ENCODE peak calls at places on chromosomes 4 and X, in ten cellular contexts. C is fibroblast of pulmonary artery, J is fibroblast of mammary gland, U is foreskin fibroblast, W is brain microvascular endothelial cell, X is dorsolateral prefrontal cortex, F is BJ, P is OCI-LY7, S is esophagus squamous epithelium, E is SK-N-SH. T is an unnamed sample.

GRCh38 chr4:1542516-1543320 is 136.5 kb upstream of the NKX1-1 start:
- DNase-seq in C (no peak), J (no peak), U (no peak), W (no peak), X (no peak), F (no peak), P (no peak), S (no peak), E (no peak), T (no peak)

GRCh38 chr4:26441110-26441509 is 49.2 kb downstream of the CCKAR start:
- DNase-seq in C (peak), J (peak), U (peak), W (peak), X (no peak), F (no peak), P (no peak), S (no peak), E (no peak), T (peak)

GRCh38 chrX:153875391-153876111 is 10.4 kb downstream of the L1CAM start:
- DNase-seq in C (peak), J (peak), U (peak), W (peak), X (peak), F (no peak), P (peak), S (no peak), E (peak), T (peak)

GRCh38 chr4:124329134-124329533 is 383.4 kb downstream of the ANKRD50 start:
- DNase-seq in C (no peak), J (no peak), U (no peak), W (no peak), X (no peak), F (no peak), P (no peak), S (no peak), E (no peak), T (no peak)

GRCh38 chr4:94416981-94417380 is 34.8 kb upstream of the PDLIM5 start:
- DNase-seq in C (no peak), J (no peak), U (no peak), W (no peak), X (no peak), F (no peak), P (no peak), S (no peak), E (no peak), T (no peak)

GRCh38 chrX:22276781-22277180 is 4.1 kb downstream of the CBLL2 start:
- DNase-seq in C (no peak), J (peak), U (peak), W (no peak), X (no peak), F (no peak), P (no peak), S (no peak), E (no peak), T (peak)

GRCh38 chr4:113497154-113497553 is 264.4 kb downstream of the CAMK2D start:
- DNase-seq in C (peak), J (no peak), U (no peak), W (no peak), X (no peak), F (no peak), P (no peak), S (no peak), E (no peak), T (no peak)

GRCh38 chrX:91434351-91435168 is at the start of gene PABPC5:
- DNase-seq in C (peak), J (peak), U (peak), W (peak), X (peak), F (peak), P (no peak), S (no peak), E (peak), T (peak)

GRCh38 chr4:155569960-155570515 is 96.6 kb upstream of the GUCY1A1 start:
- DNase-seq in C (peak), J (peak), U (peak), W (no peak), X (no peak), F (no peak), P (no peak), S (no peak), E (no peak), T (peak)

GRCh38 chr4:85514117-85514516 is 39.2 kb downstream of the ARHGAP24 start:
- DNase-seq in C (no peak), J (no peak), U (no peak), W (no peak), X (no peak), F (no peak), P (no peak), S (no peak), E (no peak), T (peak)

GRCh38 chrX:136339702-136340101 is 38.9 kb downstream of the ADGRG4 start:
- DNase-seq in C (no peak), J (no peak), U (no peak), W (no peak), X (no peak), F (no peak), P (no peak), S (no peak), E (no peak), T (no peak)

GRCh38 chrX:131792789-131793462 is 230.2 kb upstream of the STK26 start:
- DNase-seq in C (no peak), J (peak), U (peak), W (peak), X (peak), F (no peak), P (peak), S (peak), E (peak), T (peak)

GRCh38 chr4:84631573-84631972 is 48.6 kb downstream of the CDS1 start:
- DNase-seq in C (peak), J (peak), U (no peak), W (no peak), X (no peak), F (no peak), P (no peak), S (no peak), E (no peak), T (peak)

GRCh38 chrX:20067709-20068315 is 48.9 kb downstream of the MAP7D2 start:
- DNase-seq in C (peak), J (peak), U (peak), W (peak), X (peak), F (peak), P (no peak), S (peak), E (peak), T (peak)

GRCh38 chr4:149997881-149998421 is 80.3 kb upstream of the DCLK2 start:
- DNase-seq in C (no peak), J (peak), U (peak), W (no peak), X (peak), F (no peak), P (no peak), S (no peak), E (no peak), T (peak)

DNA sequence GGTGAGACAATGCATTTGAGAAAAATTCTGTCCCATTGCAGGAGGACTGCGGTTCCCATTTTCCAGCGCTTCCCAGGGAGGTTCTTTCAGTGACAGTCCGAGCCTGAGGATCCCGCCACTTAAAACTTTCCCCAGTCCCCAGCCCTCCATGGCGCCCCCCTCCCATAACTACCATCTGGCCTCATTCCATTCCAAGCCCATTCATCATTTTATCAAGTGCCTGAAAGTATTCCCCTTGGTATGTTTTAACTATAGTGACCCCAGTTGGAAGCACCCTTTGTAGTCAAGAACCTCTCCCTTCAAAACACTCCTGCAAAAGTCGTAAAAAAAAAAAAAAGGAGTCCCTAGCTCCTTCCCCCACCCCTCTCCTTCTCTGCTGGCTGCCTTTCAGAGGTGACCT is 1.2 kb downstream of the RASL11B start:
- DNase-seq in C (no peak), J (no peak), U (no peak), W (no peak), X (no peak), F (no peak), P (no peak), S (no peak), E (no peak), T (no peak)
- H3K4me3 ChIP-seq in C (no peak), J (no peak), U (peak), W (no peak), X (peak), F (no peak), P (no peak), S (no peak), E (peak), T (no peak)

GRCh38 chrX:43750248-43750676 is 94.2 kb downstream of the MAOA start:
- DNase-seq in C (peak), J (peak), U (peak), W (peak), X (peak), F (peak), P (peak), S (no peak), E (peak), T (peak)
- TF ChIP-seq CTCF in C (peak), J (peak), U (peak), W (peak), X (peak), F (peak), P (peak), S (peak), E (peak), T (peak)

DNA sequence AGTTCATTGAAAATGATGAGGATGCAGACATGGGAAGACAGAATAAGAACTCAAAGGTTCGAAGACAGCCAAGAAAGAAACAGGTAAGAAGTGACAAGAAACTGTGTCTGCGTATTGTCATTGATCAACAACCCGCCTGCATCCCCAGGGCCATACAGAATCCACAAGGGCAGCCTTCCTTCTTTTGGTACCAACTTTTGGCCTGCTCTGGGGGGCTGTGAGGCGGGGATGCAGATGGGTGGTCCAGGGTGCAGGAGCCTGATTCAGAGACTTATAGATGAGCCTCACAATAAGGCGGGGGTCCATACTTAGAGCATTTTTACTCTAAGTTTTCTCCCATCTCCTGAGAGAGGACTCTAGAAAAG is 9.0 kb downstream of the CC2D2A start:
- DNase-seq in C (no peak), J (no peak), U (no peak), W (no peak), X (no peak), F (no peak), P (no peak), S (no peak), E (no peak), T (no peak)
- H3K4me3 ChIP-seq in C (peak), J (no peak), U (no peak), W (no peak), X (peak), F (no peak), P (no peak), S (no peak), E (no peak), T (peak)

GRCh38 chrX:38260231-38260630 is 39.6 kb upstream of the SRPX start:
- DNase-seq in C (peak), J (peak), U (no peak), W (peak), X (no peak), F (no peak), P (peak), S (no peak), E (peak), T (peak)
- TF ChIP-seq CTCF in C (peak), J (peak), U (peak), W (peak), X (no peak), F (peak), P (peak), S (no peak), E (peak), T (peak)

GRCh38 chr4:8238515-8239053 is 31.0 kb upstream of the HTRA3 start:
- DNase-seq in C (no peak), J (no peak), U (no peak), W (no peak), X (no peak), F (no peak), P (peak), S (no peak), E (peak), T (no peak)
- H3K4me3 ChIP-seq in C (no peak), J (no peak), U (no peak), W (no peak), X (no peak), F (no peak), P (no peak), S (no peak), E (no peak), T (no peak)

GRCh38 chr4:72468904-72469502 is 100.0 kb downstream of the ADAMTS3 start:
- DNase-seq in C (peak), J (peak), U (peak), W (no peak), X (no peak), F (no peak), P (peak), S (no peak), E (no peak), T (peak)
- TF ChIP-seq CTCF in C (peak), J (peak), U (peak), W (peak), X (peak), F (peak), P (peak), S (no peak), E (peak), T (peak)

T was measured in astrocyte of the spinal cord.